ENCODE peak calls at places on chromosome 18, in nine cellular contexts. G is AG10803, U is K562, M is Calu3, V is nephron progenitor cell, H is heart right ventricle, W is ovary, C is AG04450, N is RWPE1. P is an unnamed sample.

GRCh38 chr18:79512461-79513380 is 117.0 kb downstream of the NFATC1 start:
- DNase-seq in G (no peak), U (no peak), M (no peak), V (no peak), H (no peak), W (peak), C (no peak), N (no peak), P (peak)

GRCh38 chr18:57077786-57078552 is 68.9 kb upstream of the BOD1L2 start:
- DNase-seq in G (no peak), U (no peak), M (no peak), V (no peak), H (no peak), W (no peak), C (no peak), N (no peak), P (no peak)

GRCh38 chr18:9715974-9716373 is 7.9 kb downstream of the RAB31 start:
- DNase-seq in G (no peak), U (no peak), M (no peak), V (no peak), H (no peak), W (no peak), C (no peak), N (no peak), P (no peak)

GRCh38 chr18:765764-766549 is 46.1 kb downstream of the YES1 start:
- DNase-seq in G (no peak), U (peak), M (no peak), V (no peak), H (no peak), W (no peak), C (no peak), N (no peak), P (no peak)

GRCh38 chr18:52510139-52510538 is 170.1 kb downstream of the DCC start:
- DNase-seq in G (no peak), U (no peak), M (no peak), V (peak), H (no peak), W (no peak), C (no peak), N (no peak), P (no peak)

GRCh38 chr18:78939105-78939504 is 40.5 kb upstream of the SALL3 start:
- DNase-seq in G (no peak), U (no peak), M (no peak), V (no peak), H (no peak), W (no peak), C (no peak), N (peak), P (no peak)

GRCh38 chr18:2627821-2628276 is 27.7 kb upstream of the SMCHD1 start:
- DNase-seq in G (no peak), U (no peak), M (no peak), V (no peak), H (no peak), W (no peak), C (no peak), N (peak), P (no peak)

GRCh38 chr18:56068701-56069100 is 480.7 kb upstream of the TCF4 start:
- DNase-seq in G (no peak), U (no peak), M (no peak), V (no peak), H (no peak), W (no peak), C (no peak), N (peak), P (no peak)

GRCh38 chr18:63378919-63379638 is 12.1 kb upstream of the KDSR start:
- DNase-seq in G (no peak), U (no peak), M (no peak), V (no peak), H (no peak), W (no peak), C (no peak), N (no peak), P (no peak)

GRCh38 chr18:12328179-12328823 is 20.3 kb downstream of the TUBB6 start:
- DNase-seq in G (no peak), U (no peak), M (no peak), V (no peak), H (no peak), W (no peak), C (no peak), N (no peak), P (no peak)

GRCh38 chr18:7329036-7329435 is 98.1 kb downstream of the LRRC30 start:
- DNase-seq in G (no peak), U (no peak), M (no peak), V (no peak), H (no peak), W (no peak), C (no peak), N (peak), P (no peak)

GRCh38 chr18:74652392-74652988 is 54.8 kb downstream of the ZNF407 start:
- DNase-seq in G (peak), U (peak), M (peak), V (no peak), H (no peak), W (no peak), C (peak), N (peak), P (no peak)

GRCh38 chr18:23498877-23499570 is 4.3 kb upstream of the RMC1 start:
- DNase-seq in G (peak), U (peak), M (peak), V (peak), H (peak), W (peak), C (peak), N (no peak), P (peak)

GRCh38 chr18:57772387-57772799 is 30.7 kb downstream of the ATP8B1 start:
- DNase-seq in G (no peak), U (no peak), M (no peak), V (no peak), H (no peak), W (no peak), C (no peak), N (no peak), P (peak)

GRCh38 chr18:2302628-2303516 is 268.4 kb downstream of the METTL4 start:
- DNase-seq in G (peak), U (peak), M (peak), V (no peak), H (no peak), W (no peak), C (no peak), N (peak), P (no peak)

GRCh38 chr18:28193177-28193778 is 16.3 kb upstream of the CDH2 start:
- DNase-seq in G (no peak), U (no peak), M (no peak), V (no peak), H (no peak), W (no peak), C (no peak), N (no peak), P (no peak)

GRCh38 chr18:30632058-30632718 is 410.4 kb downstream of the DSC3 start:
- DNase-seq in G (no peak), U (no peak), M (no peak), V (no peak), H (no peak), W (no peak), C (no peak), N (no peak), P (no peak)

GRCh38 chr18:3356614-3357013 is 93.4 kb upstream of the TGIF1 start:
- DNase-seq in G (no peak), U (no peak), M (no peak), V (no peak), H (no peak), W (no peak), C (no peak), N (no peak), P (no peak)

GRCh38 chr18:50429207-50429948 is 54.5 kb downstream of the SKA1 start:
- DNase-seq in G (peak), U (peak), M (peak), V (no peak), H (no peak), W (no peak), C (no peak), N (peak), P (no peak)

GRCh38 chr18:74064510-74064909 is 83.1 kb downstream of the FBXO15 start:
- DNase-seq in G (no peak), U (no peak), M (no peak), V (no peak), H (no peak), W (no peak), C (no peak), N (no peak), P (no peak)

GRCh38 chr18:65762556-65762955 is 11.7 kb downstream of the CDH7 start:
- DNase-seq in G (no peak), U (no peak), M (no peak), V (no peak), H (no peak), W (no peak), C (no peak), N (no peak), P (no peak)

GRCh38 chr18:23283933-23284430 is 148.7 kb downstream of the CABLES1 start:
- DNase-seq in G (peak), U (no peak), M (peak), V (no peak), H (no peak), W (no peak), C (no peak), N (peak), P (no peak)

GRCh38 chr18:29840101-29840500 is 1202.4 kb downstream of the DSC3 start:
- DNase-seq in G (peak), U (no peak), M (peak), V (no peak), H (no peak), W (no peak), C (no peak), N (peak), P (no peak)

GRCh38 chr18:67672142-67672541 is 155.6 kb upstream of the DSEL start:
- DNase-seq in G (peak), U (no peak), M (no peak), V (no peak), H (no peak), W (no peak), C (no peak), N (peak), P (no peak)

GRCh38 chr18:46903406-46903805 is 13.9 kb downstream of the PIAS2 start:
- DNase-seq in G (no peak), U (no peak), M (no peak), V (no peak), H (no peak), W (no peak), C (no peak), N (no peak), P (no peak)

GRCh38 chr18:57175550-57175949 is 28.7 kb downstream of the BOD1L2 start:
- DNase-seq in G (peak), U (no peak), M (no peak), V (no peak), H (no peak), W (no peak), C (no peak), N (no peak), P (no peak)

DNA sequence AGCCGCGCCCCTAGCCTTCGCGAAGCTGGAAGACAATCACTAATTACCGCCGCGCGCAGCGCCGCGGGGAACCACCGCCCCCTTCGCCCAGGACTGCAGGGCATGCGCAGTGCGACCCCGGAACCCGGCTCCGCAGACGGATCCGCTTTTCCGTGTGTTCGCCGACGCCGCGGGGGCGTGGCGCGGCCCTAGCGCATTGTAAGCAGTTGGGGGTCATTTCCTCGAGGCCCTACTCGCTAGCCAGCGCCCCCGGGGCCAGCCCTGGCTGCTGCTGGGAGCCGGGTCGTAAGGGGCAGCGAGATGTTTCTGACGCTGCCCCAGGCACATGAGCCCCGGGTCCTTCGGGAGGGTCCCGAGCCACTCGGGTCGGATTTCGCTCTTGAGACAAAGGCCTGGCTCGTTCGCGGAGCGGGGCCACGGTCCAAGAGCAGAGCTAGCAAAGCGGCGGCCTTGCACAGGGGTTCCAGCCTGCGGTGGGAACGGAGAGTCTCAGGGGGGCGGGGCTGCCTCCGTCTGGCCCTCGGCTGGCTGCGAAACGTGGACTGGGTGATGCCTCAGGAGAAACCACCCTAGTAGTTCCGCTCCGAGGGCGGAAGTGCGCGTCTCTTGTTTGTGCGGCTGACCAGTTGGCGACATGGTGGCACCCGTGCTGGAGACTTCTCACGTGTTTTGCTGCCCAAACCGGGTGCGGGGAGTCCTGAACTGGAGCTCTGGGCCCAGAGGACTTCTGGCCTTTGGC is at the start of the genes ELP2 and SLC39A6:
- DNase-seq in G (peak), U (peak), M (peak), V (peak), H (peak), W (peak), C (peak), N (peak), P (peak)
- TF ChIP-seq CTCF in G (no peak), U (peak), M (no peak), V (no peak), H (no peak), W (no peak), C (no peak), N (no peak), P (no peak)

DNA sequence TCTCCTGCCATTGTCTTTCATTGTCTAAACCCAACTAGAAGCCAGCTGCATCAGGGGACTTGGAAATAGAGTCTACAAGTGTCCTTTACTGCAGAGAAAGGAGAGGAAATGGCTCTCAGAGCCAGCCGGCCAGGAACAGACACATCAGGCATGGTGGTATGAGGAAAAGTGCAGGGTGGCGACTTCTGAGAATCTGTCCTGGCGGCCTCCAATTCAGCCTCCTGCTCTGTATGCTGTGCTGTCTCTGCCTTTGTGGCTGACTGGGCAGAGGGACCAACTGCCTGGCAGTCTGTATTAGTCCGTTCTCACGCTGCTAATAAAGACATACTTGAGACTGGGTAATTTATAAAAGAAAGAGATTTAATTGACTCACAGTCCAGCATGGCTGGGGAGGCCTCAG is 36.8 kb upstream of the AQP4 start:
- DNase-seq in G (no peak), U (no peak), M (no peak), V (no peak), H (no peak), W (no peak), C (no peak), N (no peak), P (no peak)
- TF ChIP-seq CTCF in G (no peak), U (no peak), M (no peak), V (no peak), H (no peak), W (no peak), C (no peak), N (no peak), P (no peak)

GRCh38 chr18:61852496-61852895 is 40.3 kb downstream of the RNF152 start:
- DNase-seq in G (no peak), U (no peak), M (no peak), V (no peak), H (no peak), W (no peak), C (no peak), N (peak), P (no peak)

GRCh38 chr18:61851940-61852451 is 40.8 kb downstream of the RNF152 start:
- DNase-seq in G (peak), U (no peak), M (no peak), V (no peak), H (no peak), W (no peak), C (no peak), N (no peak), P (no peak)

GRCh38 chr18:61847164-61847791 is 45.5 kb downstream of the RNF152 start:
- DNase-seq in G (no peak), U (no peak), M (no peak), V (no peak), H (no peak), W (no peak), C (no peak), N (no peak), P (no peak)

GRCh38 chr18:61851279-61851678 is 41.5 kb downstream of the RNF152 start:
- DNase-seq in G (no peak), U (no peak), M (no peak), V (no peak), H (no peak), W (no peak), C (no peak), N (no peak), P (no peak)

DNA sequence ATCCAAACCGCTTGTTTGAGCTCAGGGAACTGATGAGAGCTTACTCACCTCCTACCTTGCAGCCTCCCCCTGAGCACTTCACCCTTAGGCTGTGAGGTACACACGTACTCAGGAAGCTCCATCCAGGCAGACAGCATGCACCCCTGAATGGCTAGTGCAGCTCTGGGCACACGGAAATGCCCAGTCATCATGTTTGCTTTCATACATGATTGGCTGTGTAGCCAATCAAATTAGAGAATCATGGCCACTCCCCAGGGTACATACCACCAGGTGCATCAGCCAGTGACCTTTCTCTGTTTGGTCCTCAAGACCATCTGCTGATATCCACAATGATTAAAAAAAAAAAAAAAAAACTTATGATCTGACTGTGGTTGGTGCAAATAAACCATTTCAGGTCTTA is 42.1 kb downstream of the RNF152 start:
- DNase-seq in G (no peak), U (no peak), M (no peak), V (no peak), H (no peak), W (no peak), C (no peak), N (no peak), P (no peak)
- TF ChIP-seq CTCF in G (no peak), U (no peak), M (no peak), V (no peak), H (no peak), W (no peak), C (no peak), N (no peak), P (no peak)

GRCh38 chr18:45464619-45465018 is 150.7 kb upstream of the SLC14A2 start:
- DNase-seq in G (no peak), U (no peak), M (no peak), V (no peak), H (peak), W (no peak), C (no peak), N (no peak), P (no peak)
- TF ChIP-seq CTCF in G (no peak), U (no peak), M (no peak), V (no peak), H (no peak), W (no peak), C (no peak), N (no peak), P (no peak)

GRCh38 chr18:71598374-71598773 is 945.8 kb downstream of the CBLN2 start:
- DNase-seq in G (no peak), U (no peak), M (no peak), V (no peak), H (no peak), W (no peak), C (no peak), N (no peak), P (no peak)
- TF ChIP-seq CTCF in G (no peak), U (no peak), M (no peak), V (no peak), H (no peak), W (no peak), C (no peak), N (no peak), P (no peak)

GRCh38 chr18:37487400-37487831 is 78.2 kb downstream of the CELF4 start:
- DNase-seq in G (no peak), U (no peak), M (no peak), V (peak), H (no peak), W (peak), C (no peak), N (no peak), P (no peak)

GRCh38 chr18:37483221-37483971 is 82.2 kb downstream of the CELF4 start:
- DNase-seq in G (peak), U (no peak), M (peak), V (peak), H (no peak), W (no peak), C (no peak), N (no peak), P (no peak)

GRCh38 chr18:37483984-37484892 is 81.4 kb downstream of the CELF4 start:
- DNase-seq in G (no peak), U (no peak), M (no peak), V (no peak), H (no peak), W (no peak), C (no peak), N (no peak), P (no peak)

GRCh38 chr18:37486848-37487247 is 78.8 kb downstream of the CELF4 start:
- DNase-seq in G (no peak), U (no peak), M (no peak), V (no peak), H (no peak), W (no peak), C (no peak), N (no peak), P (no peak)

DNA sequence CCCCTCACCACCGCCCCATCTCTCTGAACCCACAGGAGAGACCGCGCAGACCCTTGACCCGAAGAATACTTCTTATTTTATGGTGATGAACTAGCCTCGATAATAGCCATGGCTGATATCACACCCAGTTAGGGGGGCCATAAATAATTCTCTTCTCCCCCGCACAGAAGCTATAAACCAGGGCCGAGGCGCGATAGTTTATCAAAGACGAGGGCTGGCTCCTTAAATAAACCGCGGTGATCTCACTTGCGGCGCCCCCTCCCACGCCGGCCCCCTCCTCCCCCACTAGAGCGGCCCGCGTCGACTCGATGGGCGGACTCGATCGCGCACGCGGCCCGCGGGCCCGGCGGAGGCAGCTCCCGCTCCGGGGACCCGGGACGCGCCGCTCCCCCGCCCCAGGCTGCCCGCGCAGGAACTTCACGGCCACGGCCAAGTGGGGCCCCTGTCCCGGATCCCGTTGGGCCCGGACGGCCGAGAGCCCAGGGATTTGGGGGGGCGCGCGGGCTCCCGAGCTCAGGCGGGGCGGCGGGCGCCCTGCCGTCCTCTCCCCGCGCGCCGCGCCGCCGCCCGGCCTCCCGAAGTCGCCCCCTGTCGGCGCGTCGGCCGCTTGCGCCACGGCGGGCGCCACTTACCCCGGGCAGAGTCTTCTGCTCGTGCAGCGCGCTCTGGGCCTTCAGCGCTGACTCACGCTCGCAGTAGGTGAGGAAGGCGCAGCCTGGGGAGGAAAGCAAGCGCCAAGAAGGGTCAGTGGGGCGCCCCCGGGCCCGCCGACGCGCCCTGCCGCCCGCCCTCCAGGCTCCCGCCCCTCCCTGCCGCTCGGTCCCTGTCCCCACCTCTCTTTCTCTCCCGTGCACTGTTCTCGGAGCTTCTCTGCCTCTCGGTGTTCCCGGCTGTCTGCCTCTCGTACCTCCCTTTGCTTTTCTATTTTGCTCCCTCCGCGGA is 80.4 kb downstream of the CELF4 start:
- DNase-seq in G (peak), U (peak), M (peak), V (peak), H (no peak), W (peak), C (no peak), N (no peak), P (no peak)
- TF ChIP-seq CTCF in G (no peak), U (peak), M (no peak), V (peak), H (peak), W (no peak), C (no peak), N (no peak), P (no peak)

DNA sequence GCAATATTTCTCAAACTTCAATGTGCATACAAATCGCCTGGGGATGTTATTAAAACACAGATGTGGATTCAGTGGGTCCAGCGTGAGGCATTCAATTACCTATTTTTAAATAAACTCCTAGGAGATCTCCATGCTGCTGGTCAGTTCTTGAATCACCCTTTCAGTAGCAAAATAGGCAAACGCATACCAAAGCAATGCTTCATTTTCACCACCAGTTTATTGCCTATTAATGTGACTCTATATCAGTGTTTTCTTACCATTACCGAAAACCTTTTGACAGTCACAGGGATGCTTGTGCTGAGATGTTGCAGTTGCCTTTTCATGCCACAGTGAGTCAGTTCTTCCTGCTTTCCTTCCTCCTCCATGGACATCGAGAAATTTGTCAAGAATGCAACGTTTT is 530.6 kb downstream of the CBLN2 start:
- DNase-seq in G (no peak), U (no peak), M (no peak), V (no peak), H (no peak), W (no peak), C (no peak), N (no peak), P (no peak)
- TF ChIP-seq CTCF in G (no peak), U (no peak), M (no peak), V (no peak), H (no peak), W (no peak), C (no peak), N (no peak), P (no peak)